ENCODE peak calls at places on chromosomes 2 and 18, in four cellular contexts. One of them, this sample, is unnamed. For H3K9me3, the result is how much of the 10 kb centered on the place peaks cover.

GRCh38 chr18:1075310-1075709 is 170.6 kb downstream of the ADCYAP1 start:
- DNase-seq in body of pancreas: no peak
- DNase-seq in esophagus squamous epithelium: no peak
- DNase-seq in cardiac muscle cell: no peak
- DNase-seq in this sample: no peak

GRCh38 chr2:201964631-201965206 is 68.9 kb upstream of the FZD7 start:
- DNase-seq in body of pancreas: no peak
- DNase-seq in esophagus squamous epithelium: no peak
- DNase-seq in cardiac muscle cell: no peak
- DNase-seq in this sample: no peak

GRCh38 chr2:202056611-202057010 is 16.4 kb upstream of the KIAA2012 start:
- DNase-seq in body of pancreas: no peak
- DNase-seq in esophagus squamous epithelium: no peak
- DNase-seq in cardiac muscle cell: no peak
- DNase-seq in this sample: no peak

GRCh38 chr18:24491882-24492281 is 31.4 kb downstream of the HRH4 start:
- DNase-seq in body of pancreas: no peak
- DNase-seq in esophagus squamous epithelium: no peak
- DNase-seq in cardiac muscle cell: peak
- DNase-seq in this sample: peak

GRCh38 chr2:137467246-137467862 is 496.9 kb upstream of the HNMT start:
- DNase-seq in body of pancreas: peak
- DNase-seq in esophagus squamous epithelium: no peak
- DNase-seq in cardiac muscle cell: peak
- DNase-seq in this sample: peak

GRCh38 chr18:26457611-26458350 is 90.6 kb downstream of the KCTD1 start:
- DNase-seq in body of pancreas: peak
- DNase-seq in esophagus squamous epithelium: no peak
- DNase-seq in cardiac muscle cell: peak
- DNase-seq in this sample: no peak

GRCh38 chr18:31413137-31413536 is 34.4 kb upstream of the DSG3 start:
- DNase-seq in body of pancreas: no peak
- DNase-seq in esophagus squamous epithelium: no peak
- DNase-seq in cardiac muscle cell: no peak
- DNase-seq in this sample: no peak

GRCh38 chr18:29351171-29351570 is 1174.2 kb upstream of the CDH2 start:
- DNase-seq in body of pancreas: no peak
- DNase-seq in esophagus squamous epithelium: no peak
- DNase-seq in cardiac muscle cell: no peak
- DNase-seq in this sample: no peak

GRCh38 chr18:34158881-34159690 is 65.6 kb downstream of the NOL4 start:
- DNase-seq in body of pancreas: peak
- DNase-seq in esophagus squamous epithelium: no peak
- DNase-seq in cardiac muscle cell: peak
- DNase-seq in this sample: peak

DNA sequence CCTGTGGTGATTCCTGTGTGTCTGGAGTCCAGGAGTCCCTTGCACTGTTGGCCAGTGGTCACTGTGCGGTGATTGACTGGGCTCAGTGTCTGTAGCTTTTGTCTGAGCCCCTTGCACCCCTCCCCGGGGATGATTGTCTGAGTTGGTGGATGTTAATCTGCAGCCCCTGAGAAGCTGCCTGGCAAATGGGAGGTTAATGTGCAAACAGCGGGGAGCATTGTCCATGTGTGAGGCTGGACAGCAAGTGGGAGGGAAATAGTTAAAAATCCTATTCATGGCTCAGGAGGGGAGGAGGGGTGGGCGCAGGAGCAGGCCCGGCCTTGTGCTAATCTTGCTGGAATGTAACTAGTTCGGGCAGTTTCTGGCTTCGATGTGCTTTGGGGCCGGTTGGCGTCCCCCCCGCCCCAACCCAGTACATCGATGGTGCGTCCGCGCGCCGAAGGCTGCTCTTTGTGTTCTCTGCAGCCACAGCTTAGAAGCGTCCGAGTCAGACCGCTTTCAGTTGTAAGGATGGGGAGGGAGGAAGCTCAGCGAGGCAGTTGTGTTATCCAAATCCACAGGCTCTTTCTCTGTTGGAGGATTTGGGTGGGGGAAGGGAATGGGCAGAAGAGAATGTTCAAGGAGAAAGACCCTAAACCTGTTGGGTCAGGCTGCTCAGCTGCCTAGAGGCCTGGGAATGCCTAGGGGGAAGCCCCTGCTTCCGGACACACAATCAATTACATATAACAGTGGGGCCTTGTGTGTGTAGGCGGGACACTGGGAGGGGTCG is 71.8 kb downstream of the TGOLN2 start:
- DNase-seq in body of pancreas: peak
- DNase-seq in esophagus squamous epithelium: no peak
- DNase-seq in cardiac muscle cell: peak
- DNase-seq in this sample: peak
- H3K4me3 ChIP-seq in body of pancreas: no peak
- H3K4me3 ChIP-seq in esophagus squamous epithelium: peak
- H3K4me3 ChIP-seq in cardiac muscle cell: peak
- H3K4me3 ChIP-seq in this sample: peak

DNA sequence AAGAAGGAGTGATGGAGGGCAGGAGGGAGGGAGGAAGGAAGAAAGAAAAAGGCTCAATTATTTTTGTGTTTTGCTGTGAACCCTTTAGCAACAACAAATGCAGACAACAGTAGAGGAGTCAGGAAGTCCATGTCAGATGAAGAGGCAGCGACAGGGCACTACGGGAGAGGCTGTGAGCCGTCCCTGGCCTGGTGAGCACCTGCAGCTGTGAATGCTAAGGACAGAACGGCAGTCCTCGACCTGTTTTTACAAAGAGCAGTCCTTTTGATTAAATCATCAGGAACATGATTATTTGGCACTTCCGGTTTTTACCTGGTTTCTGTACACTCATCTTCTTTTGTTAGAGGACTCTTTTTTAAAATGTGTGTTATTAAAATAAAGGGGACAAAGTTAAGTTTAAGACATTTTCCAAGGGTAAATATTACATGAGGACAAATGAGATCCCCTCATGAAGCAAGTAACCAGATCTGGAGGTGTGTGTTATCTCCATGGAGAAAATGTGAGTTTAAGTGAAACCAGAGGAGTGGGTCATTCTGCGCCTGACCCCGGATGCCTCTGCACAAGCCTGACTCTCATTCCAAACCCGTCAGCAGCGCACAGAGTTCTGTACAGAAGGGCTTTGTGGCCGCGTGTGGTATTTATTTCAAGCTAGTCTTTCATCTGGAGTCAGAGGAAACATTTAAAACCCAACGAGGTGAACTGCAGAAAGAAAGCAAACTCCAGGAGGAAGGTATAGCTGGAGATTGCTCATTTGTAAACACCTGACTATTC is 492.5 kb downstream of the SOX11 start:
- DNase-seq in body of pancreas: no peak
- DNase-seq in esophagus squamous epithelium: no peak
- DNase-seq in cardiac muscle cell: peak
- DNase-seq in this sample: peak
- H3K9me3 ChIP-seq in body of pancreas: under half
- H3K9me3 ChIP-seq in esophagus squamous epithelium: under half
- H3K9me3 ChIP-seq in cardiac muscle cell: under half
- H3K9me3 ChIP-seq in this sample: under half

DNA sequence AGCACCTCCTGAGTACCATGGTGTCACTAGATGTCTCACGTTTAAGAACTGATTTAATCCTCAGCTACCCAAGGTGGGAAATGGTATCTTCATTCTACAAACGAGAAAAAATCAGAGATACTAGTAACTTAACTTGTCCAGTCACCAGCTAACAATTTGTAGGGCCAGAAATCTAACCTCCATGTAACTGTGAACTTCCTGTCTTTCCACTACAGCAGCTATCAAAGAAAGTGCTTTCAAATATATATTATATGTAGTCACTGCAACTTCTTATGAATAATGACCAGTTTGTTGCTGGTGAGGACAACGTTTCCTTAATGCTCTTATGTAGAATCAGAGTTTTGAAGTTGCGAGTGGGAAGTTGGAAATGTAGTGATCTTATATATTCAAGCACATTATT is 1.9 kb downstream of the REV1 start:
- DNase-seq in body of pancreas: no peak
- DNase-seq in esophagus squamous epithelium: no peak
- DNase-seq in cardiac muscle cell: no peak
- DNase-seq in this sample: no peak
- H3K4me3 ChIP-seq in body of pancreas: no peak
- H3K4me3 ChIP-seq in esophagus squamous epithelium: no peak
- H3K4me3 ChIP-seq in cardiac muscle cell: no peak
- H3K4me3 ChIP-seq in this sample: peak

GRCh38 chr2:67289921-67290371 is 107.2 kb upstream of the ETAA1 start:
- DNase-seq in body of pancreas: no peak
- DNase-seq in esophagus squamous epithelium: no peak
- DNase-seq in cardiac muscle cell: no peak
- DNase-seq in this sample: no peak
- H3K9me3 ChIP-seq in body of pancreas: under half
- H3K9me3 ChIP-seq in esophagus squamous epithelium: under half
- H3K9me3 ChIP-seq in cardiac muscle cell: under half
- H3K9me3 ChIP-seq in this sample: under half

This sample was measured in SJCRH30.